ENCODE peak calls at places on chromosomes 11 and 22, in six cellular contexts. One of them, this sample, is unnamed.

GRCh38 chr11:110079726-110080125 is 13.5 kb upstream of the ZC3H12C start:
- DNase-seq in HL-60: no peak
- DNase-seq in foreskin fibroblast: no peak
- DNase-seq in heart left ventricle: no peak
- DNase-seq in fibroblast of lung: no peak
- DNase-seq in fibroblast of the conjunctiva: no peak
- DNase-seq in this sample: no peak

GRCh38 chr11:2517386-2518064 is 72.7 kb downstream of the KCNQ1 start:
- DNase-seq in fibroblast of the conjunctiva: no peak
- DNase-seq in fibroblast of lung: no peak
- DNase-seq in HL-60: no peak
- DNase-seq in heart left ventricle: peak
- DNase-seq in foreskin fibroblast: no peak
- DNase-seq in this sample: no peak

GRCh38 chr11:68505596-68505995 is 45.0 kb downstream of the PPP6R3 start:
- DNase-seq in fibroblast of lung: no peak
- DNase-seq in foreskin fibroblast: peak
- DNase-seq in fibroblast of the conjunctiva: no peak
- DNase-seq in HL-60: no peak
- DNase-seq in heart left ventricle: no peak
- DNase-seq in this sample: no peak

GRCh38 chr11:125132586-125132985 is 21.2 kb upstream of the TMEM218 start:
- DNase-seq in heart left ventricle: no peak
- DNase-seq in HL-60: no peak
- DNase-seq in fibroblast of the conjunctiva: no peak
- DNase-seq in fibroblast of lung: peak
- DNase-seq in foreskin fibroblast: peak
- DNase-seq in this sample: no peak

GRCh38 chr11:109856958-109857357 is 236.2 kb upstream of the ZC3H12C start:
- DNase-seq in foreskin fibroblast: no peak
- DNase-seq in fibroblast of lung: no peak
- DNase-seq in fibroblast of the conjunctiva: no peak
- DNase-seq in HL-60: no peak
- DNase-seq in heart left ventricle: no peak
- DNase-seq in this sample: no peak

GRCh38 chr22:32478994-32479393 is 4.4 kb downstream of the FBXO7 start:
- DNase-seq in fibroblast of the conjunctiva: no peak
- DNase-seq in foreskin fibroblast: peak
- DNase-seq in heart left ventricle: no peak
- DNase-seq in fibroblast of lung: no peak
- DNase-seq in HL-60: no peak
- DNase-seq in this sample: no peak

GRCh38 chr11:74948546-74948897 is 369 bp downstream of the XRRA1 start:
- DNase-seq in fibroblast of lung: no peak
- DNase-seq in HL-60: peak
- DNase-seq in foreskin fibroblast: peak
- DNase-seq in heart left ventricle: no peak
- DNase-seq in fibroblast of the conjunctiva: no peak
- DNase-seq in this sample: no peak

GRCh38 chr22:48577014-48577690 is 1250.5 kb downstream of the BRD1 start:
- DNase-seq in HL-60: no peak
- DNase-seq in fibroblast of the conjunctiva: no peak
- DNase-seq in foreskin fibroblast: no peak
- DNase-seq in heart left ventricle: no peak
- DNase-seq in fibroblast of lung: no peak
- DNase-seq in this sample: no peak

GRCh38 chr22:38030311-38031133 is 26.7 kb upstream of the PICK1 start:
- DNase-seq in foreskin fibroblast: peak
- DNase-seq in fibroblast of the conjunctiva: no peak
- DNase-seq in HL-60: no peak
- DNase-seq in heart left ventricle: no peak
- DNase-seq in fibroblast of lung: no peak
- DNase-seq in this sample: peak

GRCh38 chr22:38738475-38739070 is 17.2 kb downstream of the SUN2 start:
- DNase-seq in fibroblast of the conjunctiva: no peak
- DNase-seq in fibroblast of lung: no peak
- DNase-seq in foreskin fibroblast: no peak
- DNase-seq in heart left ventricle: no peak
- DNase-seq in HL-60: no peak
- DNase-seq in this sample: no peak

GRCh38 chr11:133964356-133964755 is 7.6 kb upstream of the IGSF9B start:
- DNase-seq in foreskin fibroblast: no peak
- DNase-seq in heart left ventricle: no peak
- DNase-seq in fibroblast of the conjunctiva: no peak
- DNase-seq in HL-60: no peak
- DNase-seq in fibroblast of lung: no peak
- DNase-seq in this sample: no peak

GRCh38 chr22:48240935-48241230 is 1478.4 kb downstream of the TBC1D22A start:
- DNase-seq in heart left ventricle: no peak
- DNase-seq in foreskin fibroblast: no peak
- DNase-seq in fibroblast of lung: no peak
- DNase-seq in HL-60: no peak
- DNase-seq in fibroblast of the conjunctiva: no peak
- DNase-seq in this sample: no peak

GRCh38 chr22:27004434-27004833 is 347.0 kb downstream of the MIAT start:
- DNase-seq in foreskin fibroblast: no peak
- DNase-seq in heart left ventricle: no peak
- DNase-seq in fibroblast of the conjunctiva: no peak
- DNase-seq in fibroblast of lung: no peak
- DNase-seq in HL-60: no peak
- DNase-seq in this sample: no peak

GRCh38 chr11:20093775-20094174 is 66.5 kb downstream of the DBX1 start:
- DNase-seq in HL-60: no peak
- DNase-seq in heart left ventricle: no peak
- DNase-seq in fibroblast of lung: peak
- DNase-seq in foreskin fibroblast: peak
- DNase-seq in fibroblast of the conjunctiva: peak
- DNase-seq in this sample: no peak

GRCh38 chr22:45179276-45180049 is 15.7 kb downstream of the NUP50 start:
- DNase-seq in heart left ventricle: no peak
- DNase-seq in foreskin fibroblast: no peak
- DNase-seq in fibroblast of the conjunctiva: no peak
- DNase-seq in HL-60: no peak
- DNase-seq in fibroblast of lung: no peak
- DNase-seq in this sample: no peak

GRCh38 chr11:952406-953385 is 27.0 kb downstream of the AP2A2 start:
- DNase-seq in fibroblast of lung: peak
- DNase-seq in foreskin fibroblast: peak
- DNase-seq in heart left ventricle: no peak
- DNase-seq in fibroblast of the conjunctiva: no peak
- DNase-seq in HL-60: no peak
- DNase-seq in this sample: no peak

GRCh38 chr22:48488149-48488551 is 1339.5 kb downstream of the BRD1 start:
- DNase-seq in fibroblast of the conjunctiva: no peak
- DNase-seq in foreskin fibroblast: no peak
- DNase-seq in heart left ventricle: no peak
- DNase-seq in fibroblast of lung: no peak
- DNase-seq in HL-60: no peak
- DNase-seq in this sample: no peak

GRCh38 chr11:96227244-96227643 is 115.8 kb downstream of the MAML2 start:
- DNase-seq in foreskin fibroblast: peak
- DNase-seq in HL-60: no peak
- DNase-seq in fibroblast of the conjunctiva: no peak
- DNase-seq in fibroblast of lung: peak
- DNase-seq in heart left ventricle: no peak
- DNase-seq in this sample: no peak

GRCh38 chr11:102047305-102047924 is at the start of gene CFAP300:
- DNase-seq in fibroblast of the conjunctiva: peak
- DNase-seq in foreskin fibroblast: peak
- DNase-seq in fibroblast of lung: peak
- DNase-seq in heart left ventricle: peak
- DNase-seq in HL-60: no peak
- DNase-seq in this sample: peak

GRCh38 chr11:7170431-7170830 is 81.3 kb upstream of the SYT9 start:
- DNase-seq in fibroblast of the conjunctiva: no peak
- DNase-seq in HL-60: no peak
- DNase-seq in heart left ventricle: no peak
- DNase-seq in foreskin fibroblast: no peak
- DNase-seq in fibroblast of lung: no peak
- DNase-seq in this sample: no peak

GRCh38 chr11:73981051-73981805 is 1.4 kb downstream of the UCP2 start:
- DNase-seq in fibroblast of the conjunctiva: no peak
- DNase-seq in fibroblast of lung: no peak
- DNase-seq in foreskin fibroblast: no peak
- DNase-seq in heart left ventricle: no peak
- DNase-seq in HL-60: no peak
- DNase-seq in this sample: no peak

GRCh38 chr11:113572349-113572748 is 97.2 kb upstream of the DRD2 start:
- DNase-seq in HL-60: no peak
- DNase-seq in fibroblast of lung: no peak
- DNase-seq in foreskin fibroblast: no peak
- DNase-seq in heart left ventricle: no peak
- DNase-seq in fibroblast of the conjunctiva: no peak
- DNase-seq in this sample: no peak

This sample was measured in mucosa of descending colon.